ENCODE peak calls at places on chromosome 16, in four cellular contexts. One of them, this sample, is unnamed.

GRCh38 chr16:23160574-23160973 is 11.3 kb upstream of the USP31 start:
- DNase-seq in neuronal stem cell: no peak
- DNase-seq in GM23248: no peak
- DNase-seq in mesenchymal stem cell: no peak
- DNase-seq in this sample: no peak

GRCh38 chr16:14291941-14292825 is 221.1 kb downstream of the MRTFB start:
- DNase-seq in mesenchymal stem cell: no peak
- DNase-seq in neuronal stem cell: no peak
- DNase-seq in GM23248: no peak
- DNase-seq in this sample: no peak

GRCh38 chr16:79698341-79698753 is 97.8 kb upstream of the MAF start:
- DNase-seq in GM23248: no peak
- DNase-seq in neuronal stem cell: no peak
- DNase-seq in mesenchymal stem cell: peak
- DNase-seq in this sample: no peak

GRCh38 chr16:67936876-67937605 is 391 bp upstream of the PSMB10 start:
- DNase-seq in mesenchymal stem cell: no peak
- DNase-seq in GM23248: peak
- DNase-seq in neuronal stem cell: no peak
- DNase-seq in this sample: peak

GRCh38 chr16:50842013-50842505 is 100.2 kb downstream of the CYLD start:
- DNase-seq in mesenchymal stem cell: no peak
- DNase-seq in neuronal stem cell: no peak
- DNase-seq in GM23248: no peak
- DNase-seq in this sample: no peak

GRCh38 chr16:69435977-69436729 is 11.7 kb downstream of the CYB5B start:
- DNase-seq in GM23248: no peak
- DNase-seq in mesenchymal stem cell: no peak
- DNase-seq in neuronal stem cell: no peak
- DNase-seq in this sample: no peak

GRCh38 chr16:28532940-28533647 is 5.7 kb downstream of the NUPR1 start:
- DNase-seq in neuronal stem cell: no peak
- DNase-seq in GM23248: no peak
- DNase-seq in mesenchymal stem cell: no peak
- DNase-seq in this sample: no peak

GRCh38 chr16:65658339-65659275 is 536.7 kb upstream of the CDH11 start:
- DNase-seq in GM23248: peak
- DNase-seq in neuronal stem cell: no peak
- DNase-seq in mesenchymal stem cell: peak
- DNase-seq in this sample: peak

GRCh38 chr16:81778861-81779539 is at the start of gene PLCG2:
- DNase-seq in mesenchymal stem cell: peak
- DNase-seq in GM23248: peak
- DNase-seq in neuronal stem cell: peak
- DNase-seq in this sample: peak

DNA sequence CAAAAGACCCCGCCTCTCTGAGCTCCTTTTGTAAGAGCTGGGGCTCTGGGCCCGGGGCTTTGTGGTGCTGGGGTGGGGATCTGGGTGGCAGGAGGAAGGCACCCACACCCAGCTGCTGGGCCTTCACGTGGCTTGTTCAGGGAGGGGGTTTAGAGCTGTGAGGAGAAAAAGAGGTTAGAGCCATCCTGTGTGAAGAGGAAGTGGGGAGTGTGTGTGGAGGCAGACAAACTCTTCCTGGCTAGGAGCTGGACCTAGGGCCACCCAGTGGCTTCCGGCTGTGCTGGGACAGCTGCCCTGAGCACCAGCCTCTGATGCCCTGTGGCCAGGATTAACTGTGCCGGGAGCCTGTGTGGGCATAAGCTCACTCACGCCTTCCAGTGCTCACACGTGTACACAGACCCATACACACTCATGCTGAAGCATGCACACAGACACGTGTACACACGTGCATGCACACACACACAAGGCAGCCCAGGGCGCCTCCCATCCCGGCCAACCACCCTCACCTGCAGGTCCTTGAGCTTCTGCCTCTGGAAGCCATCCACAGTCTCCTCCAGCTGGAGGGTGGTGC is 7.4 kb downstream of the CIBAR2 start:
- DNase-seq in neuronal stem cell: no peak
- DNase-seq in GM23248: no peak
- DNase-seq in mesenchymal stem cell: no peak
- DNase-seq in this sample: peak
- H2AFZ ChIP-seq in neuronal stem cell: no peak
- H2AFZ ChIP-seq in GM23248: no peak
- H2AFZ ChIP-seq in mesenchymal stem cell: no peak
- H2AFZ ChIP-seq in this sample: no peak

GRCh38 chr16:525123-525519 is 2.4 kb upstream of the CAPN15 start:
- DNase-seq in mesenchymal stem cell: no peak
- DNase-seq in GM23248: no peak
- DNase-seq in neuronal stem cell: no peak
- DNase-seq in this sample: no peak
- H3K4me3 ChIP-seq in mesenchymal stem cell: no peak
- H3K4me3 ChIP-seq in GM23248: peak
- H3K4me3 ChIP-seq in neuronal stem cell: no peak
- H3K4me3 ChIP-seq in this sample: peak

GRCh38 chr16:83137894-83138293 is 511.1 kb downstream of the CDH13 start:
- DNase-seq in neuronal stem cell: no peak
- DNase-seq in GM23248: peak
- DNase-seq in mesenchymal stem cell: no peak
- DNase-seq in this sample: no peak
- H2AFZ ChIP-seq in neuronal stem cell: peak
- H2AFZ ChIP-seq in GM23248: peak
- H2AFZ ChIP-seq in mesenchymal stem cell: no peak
- H2AFZ ChIP-seq in this sample: peak

GRCh38 chr16:29824589-29825144 is 4.4 kb downstream of the MVP start:
- DNase-seq in mesenchymal stem cell: peak
- DNase-seq in GM23248: peak
- DNase-seq in neuronal stem cell: no peak
- DNase-seq in this sample: peak
- H3K4me3 ChIP-seq in mesenchymal stem cell: no peak
- H3K4me3 ChIP-seq in GM23248: peak
- H3K4me3 ChIP-seq in neuronal stem cell: no peak
- H3K4me3 ChIP-seq in this sample: peak

GRCh38 chr16:1297413-1297773 is 12.0 kb upstream of the UBE2I start:
- DNase-seq in GM23248: no peak
- DNase-seq in neuronal stem cell: no peak
- DNase-seq in mesenchymal stem cell: no peak
- DNase-seq in this sample: no peak

GRCh38 chr16:1293921-1294656 is 15.3 kb upstream of the UBE2I start:
- DNase-seq in neuronal stem cell: no peak
- DNase-seq in mesenchymal stem cell: no peak
- DNase-seq in GM23248: no peak
- DNase-seq in this sample: no peak

GRCh38 chr16:1296688-1297412 is 12.6 kb upstream of the UBE2I start:
- DNase-seq in GM23248: peak
- DNase-seq in neuronal stem cell: no peak
- DNase-seq in mesenchymal stem cell: peak
- DNase-seq in this sample: no peak

GRCh38 chr16:1298406-1298805 is 11.0 kb upstream of the UBE2I start:
- DNase-seq in mesenchymal stem cell: no peak
- DNase-seq in GM23248: no peak
- DNase-seq in neuronal stem cell: no peak
- DNase-seq in this sample: no peak

DNA sequence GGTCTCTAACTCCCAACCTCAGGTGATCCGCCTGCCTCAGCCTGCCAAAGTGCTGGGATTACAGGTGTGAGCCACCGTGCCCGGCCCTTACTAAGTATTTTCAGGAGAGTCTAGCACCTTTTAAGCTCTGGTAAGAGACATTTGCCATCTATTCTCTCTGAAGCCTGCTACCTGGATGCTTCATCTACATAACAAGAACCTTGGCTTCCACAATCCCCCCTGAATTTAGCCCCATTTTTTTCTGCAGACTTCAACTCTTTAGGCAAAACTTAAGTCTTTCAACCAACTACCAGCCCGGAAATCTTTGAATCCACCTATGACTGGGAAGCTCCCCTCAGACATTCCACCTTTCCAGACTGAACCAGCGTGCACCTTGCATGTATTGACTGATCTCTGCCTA is 14.0 kb upstream of the UBE2I start:
- DNase-seq in GM23248: no peak
- DNase-seq in mesenchymal stem cell: no peak
- DNase-seq in neuronal stem cell: no peak
- DNase-seq in this sample: no peak
- H2AFZ ChIP-seq in GM23248: no peak
- H2AFZ ChIP-seq in mesenchymal stem cell: no peak
- H2AFZ ChIP-seq in neuronal stem cell: no peak
- H2AFZ ChIP-seq in this sample: no peak

GRCh38 chr16:11133344-11133921 is 122.6 kb downstream of the SOCS1 start:
- DNase-seq in GM23248: peak
- DNase-seq in mesenchymal stem cell: peak
- DNase-seq in neuronal stem cell: no peak
- DNase-seq in this sample: peak
- H3K4me3 ChIP-seq in GM23248: peak
- H3K4me3 ChIP-seq in mesenchymal stem cell: no peak
- H3K4me3 ChIP-seq in neuronal stem cell: no peak
- H3K4me3 ChIP-seq in this sample: no peak

GRCh38 chr16:56267888-56268287 is 76.6 kb downstream of the GNAO1 start:
- DNase-seq in GM23248: no peak
- DNase-seq in mesenchymal stem cell: no peak
- DNase-seq in neuronal stem cell: no peak
- DNase-seq in this sample: no peak

GRCh38 chr16:56269276-56269675 is 78.0 kb downstream of the GNAO1 start:
- DNase-seq in neuronal stem cell: no peak
- DNase-seq in mesenchymal stem cell: no peak
- DNase-seq in GM23248: no peak
- DNase-seq in this sample: no peak

GRCh38 chr16:56268799-56269198 is 77.5 kb downstream of the GNAO1 start:
- DNase-seq in GM23248: no peak
- DNase-seq in mesenchymal stem cell: no peak
- DNase-seq in neuronal stem cell: no peak
- DNase-seq in this sample: no peak

GRCh38 chr16:56270828-56271227 is 79.5 kb downstream of the GNAO1 start:
- DNase-seq in GM23248: no peak
- DNase-seq in mesenchymal stem cell: no peak
- DNase-seq in neuronal stem cell: no peak
- DNase-seq in this sample: no peak

DNA sequence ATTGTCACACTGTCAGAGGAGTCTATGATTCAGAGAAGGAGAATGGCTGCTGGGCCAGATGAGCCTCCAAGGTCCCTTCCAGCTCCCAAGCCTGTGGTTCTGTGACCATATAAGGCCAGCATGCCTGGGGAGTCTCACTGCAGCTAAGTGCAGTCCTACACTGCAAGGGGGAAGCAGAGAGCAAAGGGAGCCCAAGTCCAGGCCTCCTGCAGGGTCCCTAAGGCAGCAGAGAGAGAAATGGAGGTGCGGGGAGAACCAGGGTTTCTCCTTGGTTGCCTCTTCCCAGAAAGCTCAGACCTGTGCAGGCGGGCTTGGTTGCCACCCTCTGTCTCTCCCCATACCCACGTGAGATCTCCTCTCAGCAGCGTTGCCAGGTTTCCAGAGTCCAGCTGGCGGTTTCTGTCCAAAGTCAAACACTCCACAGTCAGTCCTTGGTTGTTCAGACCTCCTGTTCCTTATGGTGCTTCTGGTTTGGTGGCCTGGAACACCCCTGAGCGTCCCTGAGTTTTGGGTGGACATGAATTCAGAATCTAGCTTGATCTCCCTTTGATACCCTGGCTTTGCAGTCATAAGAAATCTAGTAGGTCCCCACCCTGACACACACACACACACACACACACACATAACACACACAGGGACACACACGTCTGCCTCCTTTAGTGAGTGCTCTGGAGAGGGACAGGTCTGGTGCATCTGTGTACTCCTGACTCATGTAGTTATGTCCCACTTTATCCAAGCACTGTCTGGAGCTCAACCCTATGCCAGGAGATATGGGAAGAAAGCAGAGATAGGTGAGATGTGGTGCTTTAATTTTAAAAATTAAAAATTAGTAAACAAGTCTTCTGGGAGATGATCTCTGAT is 78.8 kb downstream of the GNAO1 start:
- DNase-seq in mesenchymal stem cell: peak
- DNase-seq in neuronal stem cell: no peak
- DNase-seq in GM23248: peak
- DNase-seq in this sample: peak
- H2AFZ ChIP-seq in mesenchymal stem cell: no peak
- H2AFZ ChIP-seq in neuronal stem cell: peak
- H2AFZ ChIP-seq in GM23248: peak
- H2AFZ ChIP-seq in this sample: peak

GRCh38 chr16:58022601-58023371 is 2.8 kb upstream of the MMP15 start:
- DNase-seq in neuronal stem cell: no peak
- DNase-seq in GM23248: peak
- DNase-seq in mesenchymal stem cell: no peak
- DNase-seq in this sample: peak

GRCh38 chr16:58020628-58021521 is 4.7 kb upstream of the MMP15 start:
- DNase-seq in mesenchymal stem cell: peak
- DNase-seq in neuronal stem cell: no peak
- DNase-seq in GM23248: peak
- DNase-seq in this sample: peak

GRCh38 chr16:58019866-58020538 is 5.6 kb upstream of the MMP15 start:
- DNase-seq in neuronal stem cell: no peak
- DNase-seq in mesenchymal stem cell: no peak
- DNase-seq in GM23248: no peak
- DNase-seq in this sample: peak

GRCh38 chr16:58024347-58024672 is 1.2 kb upstream of the MMP15 start:
- DNase-seq in neuronal stem cell: no peak
- DNase-seq in mesenchymal stem cell: no peak
- DNase-seq in GM23248: no peak
- DNase-seq in this sample: no peak

DNA sequence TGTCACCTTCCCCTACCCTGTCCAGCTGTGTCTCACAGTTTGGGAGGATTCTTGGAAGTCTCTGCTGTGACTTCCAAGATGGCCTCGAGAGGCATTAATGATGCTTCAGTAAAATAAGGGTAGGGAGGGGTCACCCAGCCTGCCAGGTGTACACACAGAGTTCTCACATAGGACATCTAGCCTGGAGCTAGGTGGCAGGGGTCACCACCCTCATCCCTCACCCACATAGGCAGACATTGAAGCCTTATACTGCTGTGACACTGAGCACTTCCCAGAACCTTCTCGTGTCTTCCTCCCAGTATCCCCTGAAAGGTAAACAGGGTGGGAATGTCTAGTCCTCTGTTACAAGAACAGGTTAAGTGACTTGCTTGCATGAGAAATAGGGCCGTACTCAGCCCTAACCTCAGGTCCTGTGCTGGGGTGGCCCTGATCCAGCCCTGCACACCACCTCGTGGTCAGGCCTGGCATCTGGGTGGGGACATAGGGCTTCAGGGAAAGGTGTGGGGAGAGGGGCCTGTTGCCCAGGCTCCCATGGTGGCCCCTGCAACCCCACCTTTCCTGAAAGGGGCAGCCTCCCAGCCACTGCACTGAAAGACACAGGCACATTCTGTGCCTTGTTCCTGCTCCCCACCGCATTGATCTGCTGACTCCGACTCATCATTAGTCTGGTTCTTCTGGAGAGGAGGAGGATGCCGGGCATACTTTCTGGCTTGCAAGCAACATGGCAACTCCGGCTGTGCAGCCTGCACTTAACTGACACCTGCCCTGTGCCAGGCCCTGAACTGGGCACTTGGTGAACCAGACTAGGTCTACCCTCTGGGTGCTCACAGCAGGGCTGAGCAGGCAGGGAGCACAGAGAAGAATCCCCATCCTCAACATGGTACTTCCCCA is 3.6 kb upstream of the MMP15 start:
- DNase-seq in mesenchymal stem cell: peak
- DNase-seq in GM23248: peak
- DNase-seq in neuronal stem cell: no peak
- DNase-seq in this sample: peak
- H3K4me3 ChIP-seq in mesenchymal stem cell: no peak
- H3K4me3 ChIP-seq in GM23248: no peak
- H3K4me3 ChIP-seq in neuronal stem cell: no peak
- H3K4me3 ChIP-seq in this sample: no peak

This sample was measured in osteoblast.